ENCODE peak calls at places on chromosomes 16 and 17, in four cellular contexts. O is activated gamma-delta T cell treated with anti-CD3 and anti-CD28 coated beads, Interleukin-2, amount 50 U/mL, for 16 hours; E is foreskin fibroblast; I is NCI-H345. Q is an unnamed sample.

GRCh38 chr16:8614435-8615029 is 7.0 kb upstream of the METTL22 start:
- DNase-seq in O (no peak), E (no peak), I (no peak), Q (no peak)

GRCh38 chr16:83624436-83625120 is 183.2 kb upstream of the HSBP1 start:
- DNase-seq in O (no peak), E (no peak), I (no peak), Q (peak)

GRCh38 chr16:57092786-57093301 is 461 bp downstream of the CPNE2 start:
- DNase-seq in O (peak), E (no peak), I (peak), Q (peak)

GRCh38 chr17:78356163-78356713 is 3.6 kb downstream of the SOCS3 start:
- DNase-seq in O (peak), E (peak), I (no peak), Q (peak)

GRCh38 chr17:21275047-21275578 is 9.4 kb upstream of the MAP2K3 start:
- DNase-seq in O (no peak), E (no peak), I (no peak), Q (no peak)

GRCh38 chr17:83025636-83026280 is 53.7 kb upstream of the METRNL start:
- DNase-seq in O (no peak), E (no peak), I (no peak), Q (no peak)

GRCh38 chr17:49390548-49391324 is 23.9 kb downstream of the PHB1 start:
- DNase-seq in O (no peak), E (no peak), I (no peak), Q (no peak)

GRCh38 chr16:82609140-82609539 is 17.6 kb upstream of the CDH13 start:
- DNase-seq in O (no peak), E (no peak), I (no peak), Q (no peak)

GRCh38 chr17:41750866-41751265 is 16.4 kb upstream of the HAP1 start:
- DNase-seq in O (no peak), E (no peak), I (no peak), Q (no peak)

GRCh38 chr16:8727857-8728618 is 53.6 kb downstream of the ABAT start:
- DNase-seq in O (no peak), E (no peak), I (no peak), Q (no peak)

GRCh38 chr17:29698837-29699236 is 76.1 kb upstream of the CORO6 start:
- DNase-seq in O (no peak), E (no peak), I (no peak), Q (no peak)

GRCh38 chr17:73170324-73170723 is 5.5 kb downstream of the SSTR2 start:
- DNase-seq in O (no peak), E (no peak), I (no peak), Q (no peak)

GRCh38 chr17:14664511-14664910 is 363.6 kb downstream of the HS3ST3B1 start:
- DNase-seq in O (no peak), E (no peak), I (no peak), Q (no peak)

GRCh38 chr17:57092779-57093178 is 7.7 kb downstream of the AKAP1 start:
- DNase-seq in O (no peak), E (no peak), I (no peak), Q (no peak)

GRCh38 chr17:5050281-5050680 is 15.1 kb upstream of the SLC52A1 start:
- DNase-seq in O (no peak), E (peak), I (no peak), Q (no peak)

GRCh38 chr17:57989011-57989345 is 924 bp upstream of the VEZF1 start:
- DNase-seq in O (no peak), E (peak), I (no peak), Q (no peak)

GRCh38 chr16:55701442-55702319 is 45.9 kb downstream of the SLC6A2 start:
- DNase-seq in O (no peak), E (peak), I (peak), Q (peak)

GRCh38 chr16:7597677-7598076 is 265.0 kb downstream of the RBFOX1 start:
- DNase-seq in O (no peak), E (no peak), I (no peak), Q (no peak)

GRCh38 chr17:66126231-66126630 is 65.7 kb downstream of the CEP112 start:
- DNase-seq in O (no peak), E (peak), I (no peak), Q (no peak)

GRCh38 chr17:2869604-2870003 is 73.4 kb downstream of the RAP1GAP2 start:
- DNase-seq in O (no peak), E (no peak), I (no peak), Q (no peak)

GRCh38 chr16:46757339-46758050 is 9.4 kb upstream of the MYLK3 start:
- DNase-seq in O (no peak), E (no peak), I (peak), Q (no peak)

GRCh38 chr17:40106089-40106759 is 5.8 kb upstream of the NR1D1 start:
- DNase-seq in O (no peak), E (no peak), I (no peak), Q (no peak)

GRCh38 chr17:83183150-83183820 is 103.9 kb downstream of the METRNL start:
- DNase-seq in O (no peak), E (no peak), I (no peak), Q (peak)

GRCh38 chr17:52157161-52157560 is 1.4 kb downstream of the CA10 start:
- DNase-seq in O (no peak), E (no peak), I (no peak), Q (no peak)

Q was measured in WTC11.